ENCODE peak calls at places on chromosomes 5 and 9, in five cellular contexts. P is posterior cingulate gyrus, T is putamen, A is ovary, X is HS-5. V is an unnamed sample.

GRCh38 chr5:176692326-176692725 is 45.0 kb downstream of the TSPAN17 start:
- DNase-seq in A (no peak), X (no peak), T (no peak), P (no peak), V (no peak)

GRCh38 chr5:60827201-60827600 is 16.9 kb downstream of the ELOVL7 start:
- DNase-seq in T (no peak), P (no peak), X (no peak), A (no peak), V (no peak)

GRCh38 chr5:173517648-173518047 is 98.8 kb downstream of the BOD1 start:
- DNase-seq in A (no peak), P (no peak), X (no peak), T (no peak), V (no peak)

GRCh38 chr5:151483647-151484046 is 36.2 kb downstream of the SLC36A1 start:
- DNase-seq in A (no peak), X (no peak), T (no peak), P (no peak), V (no peak)

GRCh38 chr5:115033861-115034260 is 135.8 kb downstream of the TRIM36 start:
- DNase-seq in A (no peak), T (no peak), X (no peak), P (peak; percentile 27), V (no peak)

GRCh38 chr5:168291961-168292782 is 727 bp downstream of the WWC1 start:
- DNase-seq in A (no peak), P (no peak), T (no peak), X (no peak), V (no peak)

GRCh38 chr5:65588694-65589093 is 25.6 kb downstream of the PPWD1 start:
- DNase-seq in X (no peak), A (no peak), P (no peak), T (no peak), V (no peak)

GRCh38 chr9:76490249-76490990 is 31.4 kb downstream of the GCNT1 start:
- DNase-seq in T (no peak), A (no peak), X (no peak), P (no peak), V (no peak)

GRCh38 chr5:176789873-176790615 is 20.3 kb upstream of the UNC5A start:
- DNase-seq in X (no peak), A (no peak), T (no peak), P (no peak), V (no peak)

GRCh38 chr9:27407966-27408365 is 111.0 kb upstream of the EQTN start:
- DNase-seq in A (no peak), P (no peak), T (peak; percentile 40), X (peak; percentile 67), V (no peak)

GRCh38 chr5:123868267-123868666 is 356.3 kb downstream of the CSNK1G3 start:
- DNase-seq in T (no peak), X (no peak), P (no peak), A (no peak), V (no peak)

GRCh38 chr5:151258771-151259170 is 5.8 kb downstream of the GM2A start:
- DNase-seq in A (no peak), T (no peak), X (no peak), P (no peak), V (no peak)

GRCh38 chr5:175410926-175411325 is 33.1 kb downstream of the DRD1 start:
- DNase-seq in P (no peak), X (no peak), A (no peak), T (no peak), V (no peak)

GRCh38 chr5:107486489-107486888 is 184.2 kb downstream of the EFNA5 start:
- DNase-seq in A (no peak), X (no peak), P (no peak), T (no peak), V (no peak)

GRCh38 chr9:134597041-134597913 is 44.3 kb upstream of the COL5A1 start:
- DNase-seq in T (no peak), A (no peak), X (no peak), P (no peak), V (no peak)